ENCODE peak calls at places on chromosomes 13 and 19, in six cellular contexts. F is ovary, I is IMR-90, B is lower leg skin, X is A549, O is upper lobe of left lung. C is an unnamed sample.

GRCh38 chr13:99658266-99658991 is 157.2 kb downstream of the TM9SF2 start:
- DNase-seq in X (peak; percentile 64), B (peak; percentile 19), F (peak; percentile 34), I (peak; percentile 25), O (peak; percentile 86), C (peak; percentile 49)

GRCh38 chr19:54947381-54947780 is at the start of gene NLRP7:
- DNase-seq in X (no peak), B (no peak), O (no peak), I (no peak), F (no peak), C (no peak)

GRCh38 chr19:1668339-1669123 is 16.1 kb upstream of the TCF3 start:
- DNase-seq in B (no peak), X (no peak), F (no peak), I (no peak), O (no peak), C (no peak)

GRCh38 chr19:38152461-38153379 is 71.3 kb downstream of the DPF1 start:
- DNase-seq in B (no peak), X (no peak), O (no peak), F (no peak), I (peak; percentile 51), C (no peak)

GRCh38 chr19:46629546-46630025 is 4.7 kb upstream of the PTGIR start:
- DNase-seq in O (no peak), I (no peak), F (no peak), X (no peak), B (no peak), C (no peak)

GRCh38 chr13:36795463-36795862 is 23.6 kb upstream of the RFXAP start:
- DNase-seq in O (no peak), B (no peak), F (no peak), X (no peak), I (no peak), C (no peak)

GRCh38 chr19:28710278-28710677 is 502.7 kb downstream of the UQCRFS1 start:
- DNase-seq in X (peak; percentile 79), O (no peak), I (peak; percentile 67), B (no peak), F (no peak), C (no peak)

GRCh38 chr19:2782357-2782935 is 627 bp downstream of the SGTA start:
- DNase-seq in X (no peak), O (no peak), F (no peak), B (no peak), I (no peak), C (no peak)

GRCh38 chr13:78022164-78022877 is 103.7 kb upstream of the EDNRB start:
- DNase-seq in B (peak; percentile 32), I (peak; percentile 72), F (no peak), X (no peak), O (no peak), C (no peak)

GRCh38 chr13:99419591-99420243 is 81.6 kb upstream of the TM9SF2 start:
- DNase-seq in F (no peak), I (no peak), O (no peak), B (no peak), X (no peak), C (no peak)

GRCh38 chr13:38702609-38703008 is 15.7 kb downstream of the FREM2 start:
- DNase-seq in O (no peak), I (no peak), X (no peak), F (no peak), B (no peak), C (peak; percentile 19)

GRCh38 chr13:112193463-112194166 is 126.7 kb downstream of the SOX1 start:
- DNase-seq in X (no peak), O (no peak), F (no peak), B (no peak), I (no peak), C (no peak)

GRCh38 chr19:38990949-38991697 is 15.6 kb upstream of the FBXO17 start:
- DNase-seq in I (no peak), O (no peak), X (peak; percentile 38), F (no peak), B (no peak), C (no peak)

GRCh38 chr13:110445722-110446569 is 115.6 kb downstream of the RAB20 start:
- DNase-seq in B (no peak), F (peak; percentile 26), O (no peak), I (peak; percentile 31), X (no peak), C (no peak)

GRCh38 chr19:30222428-30222873 is 149.7 kb upstream of the ZNF536 start:
- DNase-seq in B (no peak), F (no peak), O (peak; percentile 87), I (no peak), X (no peak), C (peak; percentile 37)

GRCh38 chr13:63184693-63185092 is 1769.0 kb upstream of the PCDH20 start:
- DNase-seq in O (no peak), B (no peak), X (peak; percentile 49), F (no peak), I (peak; percentile 88), C (no peak)

GRCh38 chr13:113577881-113578435 is 6.6 kb upstream of the TFDP1 start:
- DNase-seq in X (no peak), F (no peak), I (no peak), B (no peak), O (no peak), C (no peak)

GRCh38 chr19:13537454-13537853 is 31.2 kb upstream of the CACNA1A start:
- DNase-seq in B (no peak), I (no peak), F (no peak), O (no peak), X (no peak), C (no peak)

GRCh38 chr13:84137292-84137691 is 255.0 kb upstream of the SLITRK1 start:
- DNase-seq in X (no peak), I (no peak), O (no peak), F (no peak), B (no peak), C (no peak)

GRCh38 chr19:48332662-48333466 is 7.5 kb downstream of the EMP3 start:
- DNase-seq in B (peak; percentile 94), X (peak; percentile 99), I (peak; percentile 98), O (peak; percentile 80), F (peak; percentile 95), C (peak; percentile 97)

GRCh38 chr13:102128216-102128800 is 273.5 kb downstream of the FGF14 start:
- DNase-seq in X (no peak), O (no peak), I (peak; percentile 42), B (peak; percentile 39), F (no peak), C (peak; percentile 27)

GRCh38 chr13:68697551-68697950 is 1410.1 kb upstream of the ATXN8OS start:
- DNase-seq in X (no peak), B (no peak), F (no peak), O (no peak), I (no peak), C (no peak)

GRCh38 chr13:33644607-33645543 is 173.1 kb upstream of the RFC3 start:
- DNase-seq in B (no peak), F (no peak), X (no peak), I (peak; percentile 4), O (no peak), C (no peak)

DNA sequence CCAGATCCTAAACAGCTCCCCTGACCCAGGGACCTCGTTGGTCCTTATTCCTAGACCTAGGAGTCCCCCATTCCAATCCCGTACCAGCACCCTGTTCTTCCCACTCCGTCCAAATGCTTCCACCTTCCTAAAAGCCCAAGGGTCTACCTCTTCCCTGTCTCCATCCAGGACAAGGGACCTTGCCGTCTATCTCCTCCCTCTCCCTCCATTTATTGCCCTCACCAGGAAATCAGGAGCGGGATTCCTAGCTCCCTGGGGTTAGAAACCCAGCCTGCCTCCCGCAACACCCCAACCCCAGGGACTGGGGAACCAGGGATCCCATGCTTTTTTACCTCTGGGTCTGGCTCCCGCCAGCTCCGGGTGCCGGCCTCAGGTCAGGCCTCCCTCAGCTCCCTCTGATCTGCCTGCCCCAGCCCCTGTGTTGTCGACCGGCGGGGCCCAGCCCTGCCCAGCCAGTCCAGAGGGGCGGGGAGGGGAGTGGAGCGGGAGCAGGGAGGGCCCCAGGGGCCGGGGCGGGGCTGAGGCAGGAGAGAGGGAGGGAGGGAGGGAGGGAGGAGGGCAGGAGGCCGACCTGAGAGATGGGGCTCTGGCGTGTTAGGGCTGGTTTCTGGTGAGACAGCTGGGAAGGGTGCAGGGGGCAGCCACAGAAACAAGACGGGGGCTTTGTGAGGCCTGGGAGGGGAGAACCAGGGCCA is at the start of gene B3GNT8:
- DNase-seq in X (no peak), I (peak; percentile 34), F (peak; percentile 76), O (peak; percentile 94), B (peak; percentile 79), C (peak; percentile 89)
- H3K4me3 ChIP-seq in X (no peak within 1 kb of the TSS), I (peak within 1 kb of the TSS; percentile 27), F (peak within 1 kb of the TSS; percentile 54), O (peak within 1 kb of the TSS; percentile 61), B (peak within 1 kb of the TSS; percentile 21), C (no peak within 1 kb of the TSS)

DNA sequence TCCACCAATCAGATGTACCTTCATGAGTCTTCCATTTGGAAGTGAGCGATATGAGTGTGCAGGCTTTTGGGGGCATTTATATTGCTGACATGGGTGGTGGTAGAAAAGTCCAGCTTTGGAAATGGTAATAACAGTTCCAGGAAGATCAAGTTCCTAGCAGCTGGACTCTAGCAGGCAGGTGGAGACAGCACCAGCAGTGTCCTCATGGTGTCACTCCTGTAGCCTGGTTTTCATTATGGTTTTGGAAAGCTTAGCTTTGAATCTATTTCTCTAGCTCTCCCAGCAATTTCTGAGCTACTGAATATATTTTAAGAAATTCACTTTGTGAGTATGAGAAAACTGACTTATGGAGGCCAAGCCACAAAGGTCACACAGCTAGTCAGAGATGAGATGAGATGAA is 523.2 kb upstream of the HTR2A start:
- DNase-seq in O (no peak), B (no peak), F (no peak), X (no peak), I (peak; percentile 14), C (no peak)
- TF ChIP-seq CTCF in O (no peak), B (no peak), F (no peak), X (no peak), I (peak; percentile 24), C (no peak)

GRCh38 chr13:49792550-49793324 is at the start of gene KPNA3:
- DNase-seq in I (peak; percentile 96), F (peak; percentile 95), O (peak; percentile 99), X (peak; percentile 93), B (peak; percentile 94), C (peak; percentile 98)
- TF ChIP-seq POLR2A in I (no peak), F (no peak), O (peak; percentile 87), X (peak; percentile 71), B (no peak), C (peak; percentile 44)

GRCh38 chr19:6826281-6826920 is 53.9 kb downstream of the VAV1 start:
- DNase-seq in X (no peak), B (no peak), F (no peak), I (no peak), O (peak; percentile 66), C (no peak)

GRCh38 chr19:6825076-6825774 is 52.7 kb downstream of the VAV1 start:
- DNase-seq in X (no peak), I (no peak), F (no peak), O (no peak), B (no peak), C (no peak)

GRCh38 chr19:6828698-6829633 is 56.5 kb downstream of the VAV1 start:
- DNase-seq in F (no peak), B (no peak), O (peak; percentile 79), I (no peak), X (peak; percentile 95), C (no peak)

GRCh38 chr19:6832412-6832811 is 55.0 kb upstream of the ADGRE1 start:
- DNase-seq in B (no peak), O (no peak), X (no peak), F (no peak), I (no peak), C (no peak)

DNA sequence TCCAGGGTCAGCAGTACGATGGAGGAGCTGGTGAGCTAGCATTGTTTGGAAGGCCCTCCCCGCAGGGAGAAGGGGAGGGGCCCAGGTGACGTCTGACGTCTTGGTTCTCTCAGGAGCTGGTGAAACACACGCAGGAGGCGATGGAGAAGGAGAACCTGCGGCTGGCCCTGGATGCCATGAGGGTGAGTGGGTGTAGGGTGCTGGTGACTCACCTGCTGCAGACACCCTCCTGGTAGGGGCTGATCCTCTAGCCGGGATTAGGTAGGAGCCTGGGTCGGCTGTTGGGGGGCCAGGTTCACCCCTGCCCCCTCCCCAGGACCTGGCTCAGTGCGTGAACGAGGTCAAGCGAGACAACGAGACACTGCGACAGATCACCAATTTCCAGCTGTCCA is 55.8 kb downstream of the VAV1 start:
- DNase-seq in F (no peak), X (peak; percentile 84), B (no peak), I (no peak), O (peak; percentile 39), C (no peak)
- H3K4me3 ChIP-seq in F (no peak overlapping the region), X (peak overlapping the region; percentile 63), B (no peak overlapping the region), I (no peak overlapping the region), O (no peak overlapping the region), C (no peak overlapping the region)

C was measured in thyroid gland.